ENCODE peak calls at places on chromosomes 13 and 19, in eight cellular contexts. H is activated naive CD4-positive, alpha-beta T cell treated with Interleukin-2 at 50 U/mL for 16 hours; A is foreskin keratinocyte; Q is CD8-positive, alpha-beta memory T cell; W is stimulated activated CD8-positive, alpha-beta memory T cell treated with anti-CD3 and anti-CD28 coated beads, Interleukin-12 subunit alpha, Interleukin-12 subunit beta, amount 100 ng/mL, for 1 hour; V is stimulated activated CD4-positive, alpha-beta T cell treated with anti-CD3 and anti-CD28 coated beads, Interleukin-15, amount 100 ng/mL, for 1 hour; L is kidney epithelial cell; O is HuH-7.5. U is an unnamed sample.

GRCh38 chr19:48813123-48813911 is 2.5 kb upstream of the BCAT2 start:
- DNase-seq in O (no peak), W (no peak), V (no peak), Q (no peak), H (no peak), A (no peak), L (no peak), U (no peak)

GRCh38 chr19:45161715-45162463 is 1.1 kb upstream of the NKPD1 start:
- DNase-seq in Q (no peak), V (no peak), H (no peak), W (no peak), A (no peak), L (no peak), O (peak), U (no peak)

GRCh38 chr19:53357821-53358581 is 7.5 kb upstream of the ZNF525 start:
- DNase-seq in H (no peak), V (no peak), L (no peak), Q (no peak), W (no peak), A (no peak), O (no peak), U (no peak)

GRCh38 chr19:56748443-56748842 is 76.9 kb upstream of the ZNF835 start:
- DNase-seq in V (no peak), Q (no peak), L (no peak), A (no peak), O (no peak), H (no peak), W (no peak), U (no peak)

GRCh38 chr13:99516153-99516929 is 15.1 kb downstream of the TM9SF2 start:
- DNase-seq in Q (no peak), L (no peak), H (no peak), A (no peak), O (no peak), V (no peak), W (no peak), U (no peak)

GRCh38 chr13:45178349-45179142 is 22.3 kb downstream of the KCTD4 start:
- DNase-seq in V (no peak), O (no peak), Q (no peak), L (peak), H (no peak), A (no peak), W (no peak), U (no peak)

GRCh38 chr13:22596157-22596863 is 584.5 kb upstream of the SGCG start:
- DNase-seq in Q (no peak), V (no peak), W (no peak), O (no peak), H (no peak), L (no peak), A (no peak), U (no peak)

GRCh38 chr19:17794412-17794730 is 567 bp upstream of the B3GNT3 start:
- DNase-seq in L (no peak), W (no peak), A (no peak), Q (no peak), H (no peak), V (no peak), O (no peak), U (no peak)

GRCh38 chr13:111492341-111492945 is 172.0 kb downstream of the TEX29 start:
- DNase-seq in W (no peak), L (no peak), H (no peak), A (no peak), V (no peak), O (no peak), Q (no peak), U (no peak)

U was measured in CMK.